ENCODE peak calls at places on chromosomes 5 and 9, in ten cellular contexts. A, Z, O, Y, F, C, J, Q, K and I are unnamed samples.

GRCh38 chr5:18811616-18812015 is 1176.4 kb downstream of the CDH18 start:
- DNase-seq in A (no peak), Z (no peak), O (no peak), Y (no peak), F (no peak), C (no peak), J (no peak), Q (no peak), K (no peak), I (no peak)

GRCh38 chr5:37251673-37252072 is 2.5 kb upstream of the CPLANE1 start:
- DNase-seq in A (no peak), Z (no peak), O (no peak), Y (no peak), F (no peak), C (no peak), J (no peak), Q (no peak), K (no peak), I (no peak)

GRCh38 chr5:112109331-112109993 is 309.6 kb downstream of the EPB41L4A start:
- DNase-seq in A (no peak), Z (no peak), O (peak; percentile 14), Y (no peak), F (no peak), C (peak; percentile 73), J (peak; percentile 17), Q (no peak), K (no peak), I (no peak)

GRCh38 chr9:89204811-89205210 is 26.2 kb upstream of the SHC3 start:
- DNase-seq in A (no peak), Z (no peak), O (no peak), Y (no peak), F (no peak), C (no peak), J (no peak), Q (no peak), K (no peak), I (no peak)

GRCh38 chr9:2126331-2126789 is 111.2 kb downstream of the SMARCA2 start:
- DNase-seq in A (no peak), Z (no peak), O (peak; percentile 53), Y (no peak), F (no peak), C (peak; percentile 73), J (no peak), Q (no peak), K (no peak), I (no peak)

GRCh38 chr5:82493217-82493616 is 215.1 kb upstream of the RPS23 start:
- DNase-seq in A (no peak), Z (no peak), O (no peak), Y (no peak), F (no peak), C (no peak), J (no peak), Q (no peak), K (no peak), I (no peak)

GRCh38 chr5:163459465-163459887 is 426 bp downstream of the NUDCD2 start:
- DNase-seq in A (no peak), Z (no peak), O (no peak), Y (peak; percentile 54), F (no peak), C (no peak), J (no peak), Q (no peak), K (no peak), I (no peak)

GRCh38 chr5:124905756-124906155 is 159.3 kb upstream of the ZNF608 start:
- DNase-seq in A (no peak), Z (no peak), O (no peak), Y (no peak), F (no peak), C (no peak), J (no peak), Q (no peak), K (no peak), I (no peak)

GRCh38 chr5:132463808-132464154 is 26.8 kb downstream of the IRF1 start:
- DNase-seq in A (no peak), Z (no peak), O (no peak), Y (no peak), F (no peak), C (no peak), J (no peak), Q (no peak), K (no peak), I (peak; percentile 30)

GRCh38 chr9:14935099-14935710 is 25.0 kb upstream of the FREM1 start:
- DNase-seq in A (no peak), Z (no peak), O (no peak), Y (no peak), F (no peak), C (no peak), J (no peak), Q (no peak), K (no peak), I (no peak)

GRCh38 chr5:133285583-133286021 is 233.8 kb downstream of the HSPA4 start:
- DNase-seq in A (no peak), Z (no peak), O (no peak), Y (no peak), F (peak; percentile 46), C (no peak), J (no peak), Q (no peak), K (no peak), I (peak; percentile 26)

GRCh38 chr9:83336696-83337095 is 201.5 kb downstream of the FRMD3 start:
- DNase-seq in A (no peak), Z (no peak), O (no peak), Y (peak; percentile 13), F (no peak), C (no peak), J (no peak), Q (no peak), K (no peak), I (no peak)

GRCh38 chr9:136342191-136343120 is 15.1 kb downstream of the GPSM1 start:
- DNase-seq in A (peak; percentile 80), Z (peak; percentile 95), O (peak; percentile 90), Y (no peak), F (no peak), C (peak; percentile 93), J (peak; percentile 80), Q (peak; percentile 94), K (no peak), I (peak; percentile 87)

GRCh38 chr9:134204991-134205578 is 40.7 kb upstream of the RNU6ATAC start:
- DNase-seq in A (no peak), Z (no peak), O (peak; percentile 9), Y (peak; percentile 41), F (no peak), C (peak; percentile 56), J (no peak), Q (no peak), K (peak; percentile 67), I (no peak)

GRCh38 chr9:581673-582497 is 259.6 kb upstream of the DMRT1 start:
- DNase-seq in A (no peak), Z (peak; percentile 7), O (no peak), Y (peak; percentile 41), F (no peak), C (no peak), J (no peak), Q (no peak), K (no peak), I (no peak)

GRCh38 chr9:114662081-114662989 is 4.7 kb upstream of the TEX53 start:
- DNase-seq in A (no peak), Z (peak; percentile 82), O (no peak), Y (peak; percentile 22), F (peak; percentile 92), C (no peak), J (no peak), Q (no peak), K (no peak), I (peak; percentile 54)

GRCh38 chr5:150161242-150162141 is 5.1 kb upstream of the CDX1 start:
- DNase-seq in A (peak; percentile 79), Z (peak; percentile 86), O (peak; percentile 85), Y (peak; percentile 69), F (peak; percentile 92), C (peak; percentile 89), J (no peak), Q (peak; percentile 97), K (peak; percentile 92), I (peak; percentile 95)

GRCh38 chr5:57650360-57651069 is 167.9 kb upstream of the ACTBL2 start:
- DNase-seq in A (no peak), Z (peak; percentile 47), O (no peak), Y (peak; percentile 93), F (peak; percentile 4), C (no peak), J (peak; percentile 33), Q (peak; percentile 37), K (no peak), I (peak; percentile 19)
- TF ChIP-seq CTCF in A (peak; percentile 19), Z (peak; percentile 72), O (no peak), Y (peak; percentile 94), F (peak; percentile 50), C (peak; percentile 34), J (peak; percentile 47), Q (peak; percentile 63), K (peak; percentile 37), I (peak; percentile 53)

GRCh38 chr5:77630246-77631165 is 8.0 kb downstream of the OTP start:
- DNase-seq in A (no peak), Z (no peak), O (no peak), Y (peak; percentile 33), F (peak; percentile 85), C (no peak), J (no peak), Q (peak; percentile 47), K (no peak), I (peak; percentile 64)
- TF ChIP-seq EP300 in A (no peak), Z (no peak), O (no peak), Y (no peak), F (no peak), C (no peak), J (no peak), Q (no peak), K (no peak), I (no peak)

DNA sequence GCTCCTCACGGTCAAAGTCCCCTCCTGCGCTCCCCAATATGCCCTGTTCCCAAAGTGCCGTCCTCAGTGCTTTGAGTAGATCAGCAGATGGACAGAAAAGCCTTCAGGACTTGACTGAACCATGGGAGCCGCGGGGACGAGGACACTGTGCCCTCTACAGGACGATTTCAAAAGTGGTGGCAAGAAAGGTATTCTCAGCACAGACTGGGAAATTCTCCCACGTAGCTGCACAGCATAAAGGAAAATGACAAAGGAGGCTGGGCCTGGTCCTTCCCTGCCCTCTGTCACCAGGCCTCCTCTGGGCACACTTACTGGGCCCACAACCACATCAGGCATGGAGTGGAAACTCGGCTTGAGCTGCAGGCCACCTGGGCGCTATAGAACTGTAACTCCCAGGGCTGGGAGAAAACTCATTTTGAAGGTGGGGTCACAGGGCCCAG is 16.7 kb upstream of the MTMR12 start:
- DNase-seq in A (no peak), Z (peak; percentile 71), O (no peak), Y (peak; percentile 73), F (peak; percentile 80), C (peak; percentile 79), J (peak; percentile 56), Q (peak; percentile 92), K (no peak), I (peak; percentile 75)
- TF ChIP-seq CTCF in A (peak; percentile 68), Z (peak; percentile 95), O (no peak), Y (peak; percentile 94), F (peak; percentile 79), C (peak; percentile 44), J (peak; percentile 81), Q (peak; percentile 79), K (peak; percentile 55), I (peak; percentile 64)

DNA sequence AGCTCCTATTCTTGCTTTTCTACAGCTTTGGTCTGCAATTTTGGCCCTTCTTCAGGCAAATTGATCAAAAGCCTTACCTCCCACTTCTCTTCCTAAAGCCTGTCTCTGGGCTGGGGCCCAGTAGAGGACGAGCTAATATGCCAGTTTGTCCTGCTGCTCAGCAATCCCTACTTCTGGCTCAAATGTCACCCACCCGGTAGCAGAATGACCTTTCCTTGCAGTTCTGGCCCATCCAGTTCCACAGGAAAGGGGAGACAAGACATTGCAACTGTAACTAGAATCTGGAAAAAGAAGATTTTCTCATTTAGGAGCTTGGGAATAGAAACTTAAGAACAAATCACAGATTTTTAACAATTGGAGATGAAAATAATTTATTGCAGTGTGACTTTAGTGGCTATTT is 261.5 kb downstream of the RAB3C start:
- DNase-seq in A (no peak), Z (no peak), O (no peak), Y (no peak), F (no peak), C (no peak), J (no peak), Q (no peak), K (no peak), I (no peak)
- TF ChIP-seq EP300 in A (no peak), Z (no peak), O (no peak), Y (no peak), F (no peak), C (no peak), J (no peak), Q (no peak), K (no peak), I (no peak)